ENCODE peak calls at places on chromosomes 3 and 15, in nine cellular contexts. W is A549, U is fibroblast of mammary gland, V is fibroblast of villous mesenchyme, L is tibial nerve, T is mucosa of descending colon, P is GM12864, B is AG04450, Y is cardiac muscle cell. S is an unnamed sample.

GRCh38 chr3:126621171-126621570 is 33.8 kb downstream of the TXNRD3 start:
- DNase-seq in T (no peak), V (peak; percentile 30), Y (peak; percentile 55), W (no peak), L (no peak), B (peak; percentile 13), U (peak; percentile 69), P (no peak), S (peak; percentile 61)

GRCh38 chr3:180678231-180678630 is 1.1 kb downstream of the CCDC39 start:
- DNase-seq in W (no peak), T (no peak), B (no peak), P (no peak), V (no peak), L (no peak), U (no peak), Y (no peak), S (no peak)

GRCh38 chr15:53351373-53351772 is 408.1 kb downstream of the WDR72 start:
- DNase-seq in P (no peak), T (no peak), W (no peak), Y (no peak), U (no peak), L (no peak), V (no peak), B (no peak), S (no peak)

GRCh38 chr3:195540031-195540430 is 3.1 kb downstream of the PPP1R2 start:
- DNase-seq in Y (no peak), U (no peak), V (no peak), W (no peak), L (no peak), P (no peak), B (no peak), T (no peak), S (no peak)

GRCh38 chr3:169666501-169667379 is 3.2 kb upstream of the MECOM start:
- DNase-seq in Y (no peak), P (no peak), V (no peak), W (no peak), L (no peak), B (no peak), T (no peak), U (no peak), S (no peak)

GRCh38 chr3:194782767-194783404 is 97.2 kb downstream of the FAM43A start:
- DNase-seq in Y (no peak), L (no peak), W (peak; percentile 6), B (no peak), V (peak; percentile 22), U (peak; percentile 75), T (no peak), P (no peak), S (peak; percentile 32)

GRCh38 chr3:159852821-159853505 is 135.7 kb upstream of the IL12A start:
- DNase-seq in B (no peak), U (peak; percentile 46), T (no peak), P (no peak), Y (peak; percentile 57), V (peak; percentile 67), W (no peak), L (no peak), S (peak; percentile 58)

GRCh38 chr3:81622395-81622794 is 139.1 kb downstream of the GBE1 start:
- DNase-seq in W (no peak), Y (peak; percentile 7), L (no peak), P (no peak), T (no peak), V (peak; percentile 3), U (no peak), B (no peak), S (no peak)

GRCh38 chr15:38685686-38686339 is 121.2 kb upstream of the RASGRP1 start:
- DNase-seq in L (no peak), U (no peak), W (no peak), P (no peak), B (no peak), Y (no peak), V (no peak), T (no peak), S (no peak)

GRCh38 chr3:16171825-16172224 is 2.7 kb upstream of the GALNT15 start:
- DNase-seq in B (no peak), V (no peak), Y (no peak), T (no peak), U (no peak), L (no peak), P (no peak), W (no peak), S (no peak)

GRCh38 chr3:112740800-112741199 is 99.9 kb upstream of the CCDC80 start:
- DNase-seq in U (no peak), P (no peak), W (no peak), T (no peak), V (no peak), B (no peak), L (no peak), Y (no peak), S (no peak)

GRCh38 chr3:129490273-129490675 is 38.2 kb upstream of the RHO start:
- DNase-seq in Y (peak; percentile 93), U (peak; percentile 97), P (peak; percentile 25), T (peak; percentile 73), V (peak; percentile 98), W (peak; percentile 89), L (peak; percentile 74), B (peak; percentile 85), S (peak; percentile 96)

GRCh38 chr15:51783967-51784366 is 32.6 kb downstream of the TMOD2 start:
- DNase-seq in L (no peak), W (no peak), B (no peak), U (no peak), T (no peak), Y (no peak), P (no peak), V (no peak), S (no peak)

GRCh38 chr3:192940129-192940528 is 22.5 kb upstream of the MB21D2 start:
- DNase-seq in W (no peak), V (no peak), B (no peak), L (no peak), U (peak; percentile 15), T (no peak), Y (no peak), P (no peak), S (no peak)

GRCh38 chr15:77028451-77029165 is 33.7 kb downstream of the PSTPIP1 start:
- DNase-seq in T (no peak), P (no peak), W (no peak), V (no peak), B (no peak), U (no peak), L (peak; percentile 8), Y (no peak), S (no peak)

GRCh38 chr3:105868745-105869530 is at the start of gene CBLB:
- DNase-seq in W (peak; percentile 92), B (peak; percentile 89), T (peak; percentile 95), L (peak; percentile 91), P (peak; percentile 77), U (peak; percentile 99), Y (peak; percentile 98), V (peak; percentile 97), S (peak; percentile 99)

GRCh38 chr3:126961191-126961790 is 21.6 kb upstream of the PLXNA1 start:
- DNase-seq in V (peak; percentile 74), T (peak; percentile 74), Y (peak; percentile 79), L (peak; percentile 51), B (no peak), U (peak; percentile 97), P (no peak), W (no peak), S (peak; percentile 89)

GRCh38 chr3:55244247-55244646 is 242.9 kb downstream of the WNT5A start:
- DNase-seq in L (no peak), U (no peak), Y (no peak), P (no peak), T (no peak), W (no peak), B (no peak), V (no peak), S (no peak)

GRCh38 chr15:73946046-73946678 is 19.9 kb downstream of the LOXL1 start:
- DNase-seq in B (no peak), T (no peak), W (no peak), Y (no peak), P (no peak), V (no peak), L (no peak), U (no peak), S (no peak)

GRCh38 chr15:23687143-23687470 is at the start of gene NDN:
- DNase-seq in W (no peak), T (peak; percentile 55), L (no peak), U (peak; percentile 56), P (no peak), V (peak; percentile 31), Y (peak; percentile 68), B (no peak), S (peak; percentile 1)

DNA sequence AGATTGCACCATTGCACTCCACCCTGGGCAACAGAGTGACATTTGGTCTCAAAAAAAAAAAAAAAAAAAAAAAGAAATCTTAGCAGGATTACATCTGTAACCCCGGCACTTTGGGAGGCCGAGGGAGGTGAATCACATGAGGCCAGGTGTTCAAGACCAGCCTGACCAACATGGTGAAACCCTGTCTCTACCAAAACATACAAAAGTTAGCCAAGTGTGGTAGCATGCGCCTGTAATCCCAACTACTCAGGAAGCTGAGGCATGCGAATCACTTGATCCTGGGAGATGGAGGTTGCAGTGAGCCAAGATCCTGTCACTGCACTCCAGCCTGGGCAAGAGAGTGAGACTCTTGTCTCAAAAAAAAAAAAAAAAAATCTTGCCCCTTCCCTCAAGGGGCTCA is 40.4 kb downstream of the LIPC start:
- DNase-seq in P (no peak), W (no peak), U (no peak), T (no peak), B (no peak), Y (no peak), V (no peak), L (no peak), S (peak; percentile 33)
- TF ChIP-seq CTCF in P (no peak), W (no peak), U (no peak), T (no peak), B (no peak), Y (no peak), V (no peak), L (no peak), S (no peak)

GRCh38 chr3:111324142-111324541 is 217.9 kb upstream of the CD96 start:
- DNase-seq in P (no peak), B (no peak), T (no peak), U (no peak), Y (no peak), W (no peak), V (no peak), L (no peak), S (no peak)
- H3K4me3 ChIP-seq in P (no peak overlapping the region), B (no peak overlapping the region), T (no peak overlapping the region), U (no peak overlapping the region), Y (no peak overlapping the region), W (no peak overlapping the region), V (no peak overlapping the region), L (no peak overlapping the region), S (no peak overlapping the region)

GRCh38 chr3:184656430-184656990 is 55.4 kb downstream of the MAGEF1 start:
- DNase-seq in L (no peak), V (no peak), U (no peak), B (no peak), P (no peak), W (no peak), Y (no peak), T (no peak), S (no peak)
- TF ChIP-seq CTCF in L (no peak), V (no peak), U (no peak), B (no peak), P (no peak), W (no peak), Y (no peak), T (no peak), S (no peak)

DNA sequence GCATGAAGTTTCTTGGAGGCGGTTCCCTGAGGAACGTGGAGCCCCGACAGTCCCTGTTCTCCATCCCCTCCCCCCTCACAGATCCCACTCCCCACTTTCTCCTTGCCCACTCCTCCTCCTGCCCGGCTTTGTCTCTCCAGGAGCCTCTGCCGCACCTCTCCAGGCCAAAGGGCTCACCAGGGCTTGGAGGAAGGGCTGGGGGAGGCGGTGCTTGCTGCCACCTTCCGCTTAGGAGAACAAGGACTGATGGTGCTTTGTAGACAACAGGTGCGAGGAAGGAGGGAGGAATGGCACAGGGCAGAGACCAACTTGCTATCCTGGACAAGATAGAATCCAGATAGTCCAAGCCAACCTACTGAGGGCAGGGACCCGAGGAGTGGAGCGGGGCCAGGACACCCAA is 103.5 kb upstream of the SMAD3 start:
- DNase-seq in Y (no peak), U (no peak), L (no peak), T (no peak), P (no peak), V (no peak), B (no peak), W (no peak), S (no peak)
- H3K4me3 ChIP-seq in Y (no peak overlapping the region), U (no peak overlapping the region), L (no peak overlapping the region), T (no peak overlapping the region), P (no peak overlapping the region), V (no peak overlapping the region), B (no peak overlapping the region), W (no peak overlapping the region), S (no peak overlapping the region)

S was measured in cardiac fibroblast.